ENCODE peak calls at places on chromosomes 6 and 20, in seven cellular contexts. C is HL-60, A is pancreas, P is GM13976, G is heart right ventricle, W is BE2C, Y is endothelial cell. Z is an unnamed sample.

GRCh38 chr20:18679020-18679419 is 91.2 kb downstream of the DTD1 start:
- DNase-seq in W (no peak), P (no peak), A (no peak), G (no peak), C (no peak), Y (no peak), Z (no peak)

GRCh38 chr6:142542704-142543233 is 241.0 kb downstream of the ADGRG6 start:
- DNase-seq in Y (no peak), G (peak; percentile 13), P (no peak), W (no peak), A (no peak), C (no peak), Z (no peak)

GRCh38 chr6:125142614-125143013 is 11.0 kb upstream of the TPD52L1 start:
- DNase-seq in P (no peak), A (no peak), Y (no peak), C (no peak), W (no peak), G (no peak), Z (no peak)

GRCh38 chr20:49794336-49795124 is 18.1 kb upstream of the SLC9A8 start:
- DNase-seq in G (no peak), Y (no peak), P (no peak), W (no peak), A (no peak), C (peak; percentile 88), Z (peak; percentile 59)

GRCh38 chr6:98463629-98464028 is 370.7 kb upstream of the POU3F2 start:
- DNase-seq in W (no peak), Y (no peak), P (no peak), G (no peak), A (no peak), C (no peak), Z (no peak)

GRCh38 chr20:8116067-8116811 is 15.8 kb upstream of the PLCB1 start:
- DNase-seq in P (no peak), W (peak; percentile 41), G (no peak), Y (no peak), C (no peak), A (no peak), Z (no peak)

GRCh38 chr20:45873409-45874116 is 7.5 kb upstream of the ZSWIM1 start:
- DNase-seq in W (no peak), Y (no peak), C (no peak), P (no peak), G (no peak), A (no peak), Z (no peak)

GRCh38 chr6:70901324-70901723 is 55.5 kb downstream of the B3GAT2 start:
- DNase-seq in Y (no peak), A (no peak), G (no peak), W (no peak), C (no peak), P (no peak), Z (no peak)

GRCh38 chr20:2108987-2109386 is 7.4 kb downstream of the STK35 start:
- DNase-seq in W (no peak), G (no peak), A (no peak), P (no peak), C (no peak), Y (no peak), Z (peak; percentile 23)

GRCh38 chr6:32329141-32329540 is 42.6 kb downstream of the TSBP1 start:
- DNase-seq in A (no peak), C (no peak), W (no peak), P (no peak), G (no peak), Y (no peak), Z (no peak)

GRCh38 chr6:160102956-160103824 is 18.4 kb upstream of the SLC22A1 start:
- DNase-seq in Y (peak; percentile 39), P (peak; percentile 67), W (peak; percentile 40), C (peak; percentile 48), G (no peak), A (no peak), Z (peak; percentile 26)

GRCh38 chr6:4803343-4803744 is 27.1 kb downstream of the CDYL start:
- DNase-seq in C (no peak), A (no peak), W (no peak), P (no peak), G (no peak), Y (no peak), Z (no peak)

GRCh38 chr6:158211273-158212055 is 43.3 kb downstream of the GTF2H5 start:
- DNase-seq in W (no peak), C (no peak), P (no peak), G (no peak), Y (no peak), A (no peak), Z (no peak)

GRCh38 chr6:46014511-46015118 is 1.0 kb downstream of the CLIC5 start:
- DNase-seq in A (no peak), Y (peak; percentile 14), G (peak; percentile 50), W (no peak), C (no peak), P (no peak), Z (peak; percentile 19)

GRCh38 chr20:18628330-18628941 is 40.6 kb downstream of the DTD1 start:
- DNase-seq in P (no peak), C (peak; percentile 9), Y (peak; percentile 62), G (no peak), W (peak; percentile 46), A (peak; percentile 39), Z (peak; percentile 26)

GRCh38 chr6:35601331-35602132 is 87.2 kb downstream of the FKBP5 start:
- DNase-seq in Y (no peak), W (peak; percentile 46), P (no peak), G (no peak), A (no peak), C (peak; percentile 92), Z (peak; percentile 16)
- TF ChIP-seq CTCF in Y (no peak), W (no peak), P (no peak), G (no peak), A (no peak), C (no peak), Z (no peak)

GRCh38 chr6:105769987-105770386 is 316.1 kb upstream of the PRDM1 start:
- DNase-seq in P (no peak), G (no peak), Y (no peak), C (no peak), A (no peak), W (no peak), Z (peak; percentile 63)
- TF ChIP-seq CTCF in P (no peak), G (no peak), Y (no peak), C (no peak), A (no peak), W (no peak), Z (no peak)

DNA sequence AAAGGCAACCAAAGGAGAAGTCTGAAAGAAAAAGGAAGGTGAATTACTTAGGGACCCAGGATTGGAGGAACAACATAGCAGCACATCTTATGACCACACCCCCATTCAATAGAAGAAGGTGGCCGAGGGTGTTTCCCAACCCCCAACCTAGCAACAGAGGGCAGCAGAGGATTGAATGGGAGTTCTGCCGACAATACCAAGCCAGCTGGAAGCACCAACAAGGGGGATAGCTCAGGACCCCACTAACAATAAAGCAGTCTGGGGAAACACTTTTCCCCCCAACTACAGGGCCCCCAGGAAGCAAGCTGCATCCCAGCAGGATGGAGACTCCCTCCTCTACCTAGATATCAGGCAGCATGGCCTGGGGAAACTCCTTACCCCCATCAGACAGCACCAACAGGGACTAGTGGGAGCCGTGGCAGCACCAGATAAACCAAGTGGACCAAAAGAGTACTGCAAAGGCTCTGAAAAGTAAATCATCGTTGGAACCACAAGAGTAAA is 67.7 kb downstream of the ZHX3 start:
- DNase-seq in W (peak; percentile 21), Y (peak; percentile 58), C (no peak), P (no peak), A (no peak), G (no peak), Z (peak; percentile 23)
- TF ChIP-seq CTCF in W (peak; percentile 34), Y (peak; percentile 74), C (no peak), P (peak; percentile 39), A (no peak), G (peak; percentile 58), Z (peak; percentile 38)

GRCh38 chr20:64216036-64216435 is 39.5 kb upstream of the PCMTD2 start:
- DNase-seq in A (no peak), G (no peak), C (no peak), W (no peak), Y (no peak), P (no peak), Z (no peak)
- TF ChIP-seq CTCF in A (no peak), G (no peak), C (no peak), W (no peak), Y (no peak), P (no peak), Z (no peak)

GRCh38 chr6:154459513-154459912 is 51.0 kb downstream of the CNKSR3 start:
- DNase-seq in A (no peak), G (no peak), Y (no peak), C (no peak), W (no peak), P (no peak), Z (no peak)

GRCh38 chr6:154458565-154459475 is 51.7 kb downstream of the CNKSR3 start:
- DNase-seq in C (no peak), P (no peak), G (no peak), Y (no peak), W (peak; percentile 63), A (no peak), Z (no peak)

GRCh38 chr6:154457046-154457713 is 53.3 kb downstream of the CNKSR3 start:
- DNase-seq in A (no peak), G (no peak), Y (no peak), W (no peak), C (no peak), P (no peak), Z (no peak)

GRCh38 chr6:154460306-154461071 is 50.0 kb downstream of the CNKSR3 start:
- DNase-seq in P (no peak), G (no peak), Y (no peak), A (no peak), W (no peak), C (no peak), Z (no peak)

GRCh38 chr6:154457881-154458284 is 52.6 kb downstream of the CNKSR3 start:
- DNase-seq in C (no peak), A (peak; percentile 50), W (no peak), G (no peak), Y (no peak), P (no peak), Z (no peak)
- TF ChIP-seq CTCF in C (no peak), A (no peak), W (peak; percentile 19), G (no peak), Y (no peak), P (no peak), Z (no peak)

Z was measured in Calu3.